ENCODE peak calls at places on chromosomes 5 and 9, in ten cellular contexts. One of them, this sample, is unnamed.

GRCh38 chr5:98839469-98840383 is 66.3 kb downstream of the RGMB start:
- DNase-seq in psoas muscle: no peak
- DNase-seq in choroid plexus epithelial cell: peak
- DNase-seq in NCI-H2081: no peak
- DNase-seq in A172: no peak
- DNase-seq in HFFc6: no peak
- DNase-seq in activated naive CD4-positive, alpha-beta T cell: no peak
- DNase-seq in HEK293T: no peak
- DNase-seq in hepatocyte: no peak
- DNase-seq in effector memory CD4-positive, alpha-beta T cell: no peak
- DNase-seq in this sample: no peak

GRCh38 chr5:135033866-135034185 is 202 bp downstream of the PITX1 start:
- DNase-seq in psoas muscle: no peak
- DNase-seq in choroid plexus epithelial cell: peak
- DNase-seq in NCI-H2081: peak
- DNase-seq in A172: no peak
- DNase-seq in HFFc6: no peak
- DNase-seq in activated naive CD4-positive, alpha-beta T cell: no peak
- DNase-seq in HEK293T: no peak
- DNase-seq in hepatocyte: no peak
- DNase-seq in effector memory CD4-positive, alpha-beta T cell: no peak
- DNase-seq in this sample: no peak

GRCh38 chr9:36148652-36149051 is 12.1 kb downstream of the GLIPR2 start:
- DNase-seq in psoas muscle: peak
- DNase-seq in choroid plexus epithelial cell: peak
- DNase-seq in NCI-H2081: no peak
- DNase-seq in A172: peak
- DNase-seq in HFFc6: peak
- DNase-seq in activated naive CD4-positive, alpha-beta T cell: no peak
- DNase-seq in HEK293T: no peak
- DNase-seq in hepatocyte: peak
- DNase-seq in effector memory CD4-positive, alpha-beta T cell: peak
- DNase-seq in this sample: peak

GRCh38 chr5:82861705-82862104 is 215.5 kb downstream of the TMEM167A start:
- DNase-seq in psoas muscle: no peak
- DNase-seq in choroid plexus epithelial cell: peak
- DNase-seq in NCI-H2081: no peak
- DNase-seq in A172: no peak
- DNase-seq in HFFc6: no peak
- DNase-seq in activated naive CD4-positive, alpha-beta T cell: no peak
- DNase-seq in HEK293T: no peak
- DNase-seq in hepatocyte: peak
- DNase-seq in effector memory CD4-positive, alpha-beta T cell: no peak
- DNase-seq in this sample: no peak

GRCh38 chr5:26009742-26010141 is 1028.6 kb downstream of the CDH9 start:
- DNase-seq in psoas muscle: no peak
- DNase-seq in choroid plexus epithelial cell: no peak
- DNase-seq in NCI-H2081: no peak
- DNase-seq in A172: peak
- DNase-seq in HFFc6: no peak
- DNase-seq in activated naive CD4-positive, alpha-beta T cell: no peak
- DNase-seq in HEK293T: peak
- DNase-seq in hepatocyte: peak
- DNase-seq in effector memory CD4-positive, alpha-beta T cell: no peak
- DNase-seq in this sample: no peak

GRCh38 chr5:73450672-73451217 is 2.2 kb upstream of the FOXD1 start:
- DNase-seq in psoas muscle: no peak
- DNase-seq in choroid plexus epithelial cell: peak
- DNase-seq in NCI-H2081: no peak
- DNase-seq in A172: no peak
- DNase-seq in HFFc6: no peak
- DNase-seq in activated naive CD4-positive, alpha-beta T cell: no peak
- DNase-seq in HEK293T: no peak
- DNase-seq in hepatocyte: no peak
- DNase-seq in effector memory CD4-positive, alpha-beta T cell: no peak
- DNase-seq in this sample: no peak

GRCh38 chr9:104976196-104976595 is 48.2 kb upstream of the ABCA1 start:
- DNase-seq in psoas muscle: no peak
- DNase-seq in choroid plexus epithelial cell: no peak
- DNase-seq in NCI-H2081: no peak
- DNase-seq in A172: no peak
- DNase-seq in HFFc6: no peak
- DNase-seq in activated naive CD4-positive, alpha-beta T cell: no peak
- DNase-seq in HEK293T: no peak
- DNase-seq in hepatocyte: no peak
- DNase-seq in effector memory CD4-positive, alpha-beta T cell: no peak
- DNase-seq in this sample: no peak

GRCh38 chr5:100840364-100840763 is 62.7 kb downstream of the ST8SIA4 start:
- DNase-seq in psoas muscle: no peak
- DNase-seq in choroid plexus epithelial cell: peak
- DNase-seq in NCI-H2081: no peak
- DNase-seq in A172: peak
- DNase-seq in HFFc6: no peak
- DNase-seq in activated naive CD4-positive, alpha-beta T cell: no peak
- DNase-seq in HEK293T: no peak
- DNase-seq in hepatocyte: no peak
- DNase-seq in effector memory CD4-positive, alpha-beta T cell: no peak
- DNase-seq in this sample: no peak

GRCh38 chr9:4262735-4263141 is 37.1 kb downstream of the GLIS3 start:
- DNase-seq in psoas muscle: no peak
- DNase-seq in choroid plexus epithelial cell: peak
- DNase-seq in NCI-H2081: no peak
- DNase-seq in A172: peak
- DNase-seq in HFFc6: peak
- DNase-seq in activated naive CD4-positive, alpha-beta T cell: no peak
- DNase-seq in HEK293T: no peak
- DNase-seq in hepatocyte: peak
- DNase-seq in effector memory CD4-positive, alpha-beta T cell: no peak
- DNase-seq in this sample: no peak

GRCh38 chr5:6900828-6901227 is 187.6 kb downstream of the TENT4A start:
- DNase-seq in psoas muscle: no peak
- DNase-seq in choroid plexus epithelial cell: no peak
- DNase-seq in NCI-H2081: peak
- DNase-seq in A172: no peak
- DNase-seq in HFFc6: no peak
- DNase-seq in activated naive CD4-positive, alpha-beta T cell: no peak
- DNase-seq in HEK293T: no peak
- DNase-seq in hepatocyte: peak
- DNase-seq in effector memory CD4-positive, alpha-beta T cell: no peak
- DNase-seq in this sample: no peak

GRCh38 chr9:77725820-77726219 is 77.7 kb upstream of the GNA14 start:
- DNase-seq in psoas muscle: no peak
- DNase-seq in choroid plexus epithelial cell: no peak
- DNase-seq in NCI-H2081: no peak
- DNase-seq in A172: no peak
- DNase-seq in HFFc6: no peak
- DNase-seq in activated naive CD4-positive, alpha-beta T cell: no peak
- DNase-seq in HEK293T: no peak
- DNase-seq in hepatocyte: no peak
- DNase-seq in effector memory CD4-positive, alpha-beta T cell: no peak
- DNase-seq in this sample: no peak